ENCODE peak calls at places on chromosomes 5 and 9, in five cellular contexts. One of them, this sample, is unnamed.

GRCh38 chr5:147403659-147404640 is 105.9 kb downstream of the DPYSL3 start:
- DNase-seq in HFFc6: peak; percentile 96
- DNase-seq in RCC 7860: peak; percentile 92
- DNase-seq in HT1080: peak; percentile 94
- DNase-seq in cerebellum: no peak
- DNase-seq in this sample: peak; percentile 87

GRCh38 chr9:22158983-22159382 is 149.9 kb upstream of the CDKN2B start:
- DNase-seq in cerebellum: no peak
- DNase-seq in HFFc6: peak; percentile 13
- DNase-seq in HT1080: peak; percentile 48
- DNase-seq in RCC 7860: no peak
- DNase-seq in this sample: no peak

GRCh38 chr9:90815183-90815943 is 13.7 kb downstream of the SYK start:
- DNase-seq in RCC 7860: no peak
- DNase-seq in HT1080: peak; percentile 48
- DNase-seq in HFFc6: no peak
- DNase-seq in cerebellum: no peak
- DNase-seq in this sample: no peak

GRCh38 chr9:94905606-94906005 is 179.1 kb downstream of the AOPEP start:
- DNase-seq in RCC 7860: no peak
- DNase-seq in HFFc6: no peak
- DNase-seq in HT1080: no peak
- DNase-seq in cerebellum: no peak
- DNase-seq in this sample: no peak

GRCh38 chr9:116502746-116503145 is 184.4 kb upstream of the TRIM32 start:
- DNase-seq in HT1080: no peak
- DNase-seq in HFFc6: no peak
- DNase-seq in RCC 7860: no peak
- DNase-seq in cerebellum: no peak
- DNase-seq in this sample: no peak

GRCh38 chr5:1974081-1974480 is 91.4 kb upstream of the IRX4 start:
- DNase-seq in HFFc6: no peak
- DNase-seq in cerebellum: no peak
- DNase-seq in HT1080: no peak
- DNase-seq in RCC 7860: no peak
- DNase-seq in this sample: no peak

GRCh38 chr9:136742640-136743391 is at the start of gene LCN10:
- DNase-seq in RCC 7860: no peak
- DNase-seq in HFFc6: no peak
- DNase-seq in cerebellum: no peak
- DNase-seq in HT1080: no peak
- DNase-seq in this sample: no peak

GRCh38 chr5:107469485-107469884 is 201.3 kb downstream of the EFNA5 start:
- DNase-seq in RCC 7860: peak; percentile 93
- DNase-seq in HT1080: peak; percentile 97
- DNase-seq in cerebellum: no peak
- DNase-seq in HFFc6: peak; percentile 54
- DNase-seq in this sample: peak; percentile 57

GRCh38 chr9:91102269-91102668 is 259.4 kb downstream of the AUH start:
- DNase-seq in HT1080: no peak
- DNase-seq in HFFc6: no peak
- DNase-seq in cerebellum: no peak
- DNase-seq in RCC 7860: no peak
- DNase-seq in this sample: no peak

GRCh38 chr9:9790216-9790872 is 822.5 kb downstream of the PTPRD start:
- DNase-seq in HT1080: peak; percentile 34
- DNase-seq in RCC 7860: no peak
- DNase-seq in cerebellum: peak; percentile 28
- DNase-seq in HFFc6: no peak
- DNase-seq in this sample: no peak

GRCh38 chr5:115461093-115461492 is 83.5 kb downstream of the FEM1C start:
- DNase-seq in RCC 7860: no peak
- DNase-seq in HT1080: peak; percentile 14
- DNase-seq in HFFc6: peak; percentile 8
- DNase-seq in cerebellum: no peak
- DNase-seq in this sample: no peak

GRCh38 chr5:96384353-96384752 is 48.7 kb downstream of the PCSK1 start:
- DNase-seq in RCC 7860: peak; percentile 84
- DNase-seq in cerebellum: peak; percentile 3
- DNase-seq in HT1080: peak; percentile 97
- DNase-seq in HFFc6: peak; percentile 79
- DNase-seq in this sample: peak; percentile 51

GRCh38 chr9:15136646-15137045 is 170.4 kb downstream of the TTC39B start:
- DNase-seq in cerebellum: no peak
- DNase-seq in HT1080: peak; percentile 61
- DNase-seq in RCC 7860: no peak
- DNase-seq in HFFc6: no peak
- DNase-seq in this sample: no peak

GRCh38 chr9:115615821-115616665 is 498.1 kb upstream of the TNC start:
- DNase-seq in HT1080: peak; percentile 97
- DNase-seq in cerebellum: no peak
- DNase-seq in RCC 7860: peak; percentile 98
- DNase-seq in HFFc6: peak; percentile 97
- DNase-seq in this sample: peak; percentile 55

GRCh38 chr9:133199648-133200321 is 9.3 kb downstream of the OBP2B start:
- DNase-seq in cerebellum: no peak
- DNase-seq in RCC 7860: no peak
- DNase-seq in HT1080: no peak
- DNase-seq in HFFc6: no peak
- DNase-seq in this sample: no peak

GRCh38 chr5:113250341-113250953 is 184.3 kb downstream of the TSSK1B start:
- DNase-seq in RCC 7860: no peak
- DNase-seq in HT1080: peak; percentile 54
- DNase-seq in HFFc6: no peak
- DNase-seq in cerebellum: no peak
- DNase-seq in this sample: peak; percentile 73

GRCh38 chr9:34252670-34253459 is 74.0 kb downstream of the UBAP1 start:
- DNase-seq in HT1080: peak; percentile 62
- DNase-seq in HFFc6: peak; percentile 56
- DNase-seq in cerebellum: peak; percentile 46
- DNase-seq in RCC 7860: peak; percentile 41
- DNase-seq in this sample: peak; percentile 66

GRCh38 chr5:146624179-146624578 is 108.2 kb upstream of the GPR151 start:
- DNase-seq in HT1080: no peak
- DNase-seq in cerebellum: no peak
- DNase-seq in RCC 7860: no peak
- DNase-seq in HFFc6: no peak
- DNase-seq in this sample: no peak

GRCh38 chr9:126439402-126439765 is 112.8 kb downstream of the MVB12B start:
- DNase-seq in HT1080: peak; percentile 59
- DNase-seq in HFFc6: peak; percentile 60
- DNase-seq in cerebellum: no peak
- DNase-seq in RCC 7860: peak; percentile 35
- DNase-seq in this sample: peak; percentile 63

GRCh38 chr5:54638090-54638489 is 120.5 kb downstream of the SNX18 start:
- DNase-seq in HFFc6: no peak
- DNase-seq in RCC 7860: no peak
- DNase-seq in HT1080: no peak
- DNase-seq in cerebellum: no peak
- DNase-seq in this sample: no peak

GRCh38 chr5:395921-396714 is 46.9 kb upstream of the EXOC3 start:
- DNase-seq in HFFc6: no peak
- DNase-seq in cerebellum: no peak
- DNase-seq in RCC 7860: no peak
- DNase-seq in HT1080: no peak
- DNase-seq in this sample: no peak

GRCh38 chr5:66945389-66946349 is 250.9 kb downstream of the CD180 start:
- DNase-seq in RCC 7860: no peak
- DNase-seq in HFFc6: no peak
- DNase-seq in cerebellum: no peak
- DNase-seq in HT1080: peak; percentile 60
- DNase-seq in this sample: no peak

This sample was measured in AG08396.